ENCODE peak calls at places on chromosomes 6 and 20, in seven cellular contexts. One of them, this sample, is unnamed.
A peak's percentile ranks its signal among the peaks of the same experiment; 100 is the strongest.

GRCh38 chr6:31110825-31111582 is 1.4 kb downstream of the C6orf15 start:
- DNase-seq in transverse colon: no peak
- DNase-seq in HCT116: no peak
- DNase-seq in HL-60: no peak
- DNase-seq in GM23338: peak; percentile 47
- DNase-seq in sigmoid colon: no peak
- DNase-seq in spleen: peak; percentile 18
- DNase-seq in this sample: no peak

GRCh38 chr20:46400828-46401477 is 5.5 kb downstream of the ELMO2 start:
- DNase-seq in transverse colon: no peak
- DNase-seq in HCT116: no peak
- DNase-seq in HL-60: no peak
- DNase-seq in GM23338: peak; percentile 77
- DNase-seq in sigmoid colon: no peak
- DNase-seq in spleen: no peak
- DNase-seq in this sample: no peak

GRCh38 chr6:53042112-53042511 is 23.1 kb upstream of the FBXO9 start:
- DNase-seq in transverse colon: no peak
- DNase-seq in HCT116: peak; percentile 54
- DNase-seq in HL-60: no peak
- DNase-seq in GM23338: no peak
- DNase-seq in sigmoid colon: no peak
- DNase-seq in spleen: no peak
- DNase-seq in this sample: no peak

GRCh38 chr6:84422380-84422968 is 195.0 kb upstream of the CEP162 start:
- DNase-seq in transverse colon: peak; percentile 21
- DNase-seq in HCT116: peak; percentile 31
- DNase-seq in HL-60: no peak
- DNase-seq in GM23338: peak; percentile 83
- DNase-seq in sigmoid colon: no peak
- DNase-seq in spleen: no peak
- DNase-seq in this sample: no peak

GRCh38 chr6:159720708-159721107 is 6.6 kb upstream of the WTAP start:
- DNase-seq in transverse colon: no peak
- DNase-seq in HCT116: peak; percentile 42
- DNase-seq in HL-60: no peak
- DNase-seq in GM23338: peak; percentile 75
- DNase-seq in sigmoid colon: no peak
- DNase-seq in spleen: no peak
- DNase-seq in this sample: no peak

GRCh38 chr6:105986998-105987397 is 99.1 kb upstream of the PRDM1 start:
- DNase-seq in transverse colon: no peak
- DNase-seq in HCT116: no peak
- DNase-seq in HL-60: no peak
- DNase-seq in GM23338: no peak
- DNase-seq in sigmoid colon: no peak
- DNase-seq in spleen: no peak
- DNase-seq in this sample: no peak

GRCh38 chr20:62793757-62794006 is 2.6 kb upstream of the MRGBP start:
- DNase-seq in transverse colon: no peak
- DNase-seq in HCT116: no peak
- DNase-seq in HL-60: no peak
- DNase-seq in GM23338: no peak
- DNase-seq in sigmoid colon: no peak
- DNase-seq in spleen: no peak
- DNase-seq in this sample: no peak

GRCh38 chr6:69422474-69422873 is 374.3 kb downstream of the LMBRD1 start:
- DNase-seq in transverse colon: no peak
- DNase-seq in HCT116: no peak
- DNase-seq in HL-60: no peak
- DNase-seq in GM23338: peak; percentile 2
- DNase-seq in sigmoid colon: no peak
- DNase-seq in spleen: no peak
- DNase-seq in this sample: no peak

GRCh38 chr20:49868964-49869363 is 46.4 kb downstream of the SPATA2 start:
- DNase-seq in transverse colon: no peak
- DNase-seq in HCT116: no peak
- DNase-seq in HL-60: no peak
- DNase-seq in GM23338: no peak
- DNase-seq in sigmoid colon: no peak
- DNase-seq in spleen: no peak
- DNase-seq in this sample: no peak

GRCh38 chr6:38603492-38603891 is 36.2 kb downstream of the BTBD9 start:
- DNase-seq in transverse colon: no peak
- DNase-seq in HCT116: no peak
- DNase-seq in HL-60: no peak
- DNase-seq in GM23338: no peak
- DNase-seq in sigmoid colon: no peak
- DNase-seq in spleen: no peak
- DNase-seq in this sample: no peak

GRCh38 chr6:63816979-63817436 is 181.4 kb downstream of the PHF3 start:
- DNase-seq in transverse colon: no peak
- DNase-seq in HCT116: no peak
- DNase-seq in HL-60: no peak
- DNase-seq in GM23338: peak; percentile 68
- DNase-seq in sigmoid colon: no peak
- DNase-seq in spleen: no peak
- DNase-seq in this sample: no peak

GRCh38 chr20:60062431-60063336 is 104.5 kb downstream of the CDH26 start:
- DNase-seq in transverse colon: no peak
- DNase-seq in HCT116: no peak
- DNase-seq in HL-60: no peak
- DNase-seq in GM23338: no peak
- DNase-seq in sigmoid colon: peak; percentile 46
- DNase-seq in spleen: no peak
- DNase-seq in this sample: no peak

GRCh38 chr6:100176951-100177710 is 183.1 kb upstream of the MCHR2 start:
- DNase-seq in transverse colon: no peak
- DNase-seq in HCT116: no peak
- DNase-seq in HL-60: no peak
- DNase-seq in GM23338: no peak
- DNase-seq in sigmoid colon: no peak
- DNase-seq in spleen: no peak
- DNase-seq in this sample: no peak

GRCh38 chr20:43583982-43584432 is 6.7 kb upstream of the IFT52 start:
- DNase-seq in transverse colon: peak; percentile 24
- DNase-seq in HCT116: no peak
- DNase-seq in HL-60: peak; percentile 98
- DNase-seq in GM23338: no peak
- DNase-seq in sigmoid colon: no peak
- DNase-seq in spleen: peak; percentile 75
- DNase-seq in this sample: no peak

DNA sequence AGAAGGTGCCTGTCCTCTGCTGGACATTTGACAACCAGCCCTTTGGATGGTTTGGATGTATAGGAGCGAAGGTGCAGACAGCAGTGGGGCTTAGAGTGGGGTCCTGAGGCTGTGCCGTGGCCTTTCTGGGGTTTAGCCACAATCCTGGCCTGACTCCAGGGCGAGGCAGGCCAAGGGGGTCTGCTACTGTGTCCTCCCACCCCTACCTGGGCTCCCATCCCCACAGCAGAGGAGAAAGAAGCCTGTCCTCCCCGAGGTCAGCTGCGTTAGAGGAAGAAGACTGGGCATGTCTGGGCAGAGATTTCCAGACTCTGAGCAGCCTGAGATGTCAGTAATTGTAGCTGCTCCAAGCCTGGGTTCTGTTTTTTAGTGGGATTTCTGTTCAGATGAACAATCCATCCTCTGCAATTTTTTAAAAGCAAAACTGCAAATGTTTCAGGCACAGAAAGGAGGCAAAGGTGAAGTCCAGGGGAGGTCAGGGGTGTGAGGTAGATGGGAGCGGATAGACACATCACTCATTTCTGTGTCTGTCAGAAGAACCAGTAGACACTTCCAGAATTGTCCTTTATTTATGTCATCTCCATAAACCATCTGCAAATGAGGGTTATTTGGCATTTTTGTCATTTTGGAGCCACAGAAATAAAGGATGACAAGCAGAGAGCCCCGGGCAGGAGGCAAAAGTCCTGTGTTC is 1.3 kb upstream of the CDKN1A start:
- DNase-seq in transverse colon: no peak
- DNase-seq in HCT116: no peak
- DNase-seq in HL-60: no peak
- DNase-seq in GM23338: no peak
- DNase-seq in sigmoid colon: no peak
- DNase-seq in spleen: peak; percentile 39
- DNase-seq in this sample: no peak
- TF ChIP-seq POLR2AphosphoS5 in transverse colon: no peak
- TF ChIP-seq POLR2AphosphoS5 in HCT116: no peak
- TF ChIP-seq POLR2AphosphoS5 in HL-60: no peak
- TF ChIP-seq POLR2AphosphoS5 in GM23338: no peak
- TF ChIP-seq POLR2AphosphoS5 in sigmoid colon: no peak
- TF ChIP-seq POLR2AphosphoS5 in spleen: no peak
- TF ChIP-seq POLR2AphosphoS5 in this sample: no peak

DNA sequence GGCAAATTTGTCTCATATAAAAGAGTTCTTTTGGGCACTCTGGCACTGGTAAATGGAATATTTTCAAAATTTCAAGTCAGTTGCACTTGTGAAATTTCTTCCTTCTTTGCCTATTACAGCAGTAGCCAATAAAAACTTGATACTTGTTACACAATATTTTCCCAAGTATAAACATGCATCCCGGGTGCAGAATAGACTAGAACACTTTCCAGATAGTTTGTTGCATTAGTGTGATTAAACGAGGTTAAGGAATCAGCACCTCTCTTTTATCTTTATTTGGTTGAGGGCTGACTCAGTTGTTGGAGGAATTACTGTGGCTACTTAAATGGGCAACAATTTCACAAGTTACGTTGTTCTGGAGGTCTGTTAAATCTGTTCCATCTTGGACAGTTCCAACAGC is 467.5 kb downstream of the CDKAL1 start:
- DNase-seq in transverse colon: no peak
- DNase-seq in HCT116: no peak
- DNase-seq in HL-60: no peak
- DNase-seq in GM23338: no peak
- DNase-seq in sigmoid colon: no peak
- DNase-seq in spleen: no peak
- DNase-seq in this sample: no peak
- TF ChIP-seq POLR2AphosphoS5 in transverse colon: no peak
- TF ChIP-seq POLR2AphosphoS5 in HCT116: no peak
- TF ChIP-seq POLR2AphosphoS5 in HL-60: no peak
- TF ChIP-seq POLR2AphosphoS5 in GM23338: no peak
- TF ChIP-seq POLR2AphosphoS5 in sigmoid colon: no peak
- TF ChIP-seq POLR2AphosphoS5 in spleen: no peak
- TF ChIP-seq POLR2AphosphoS5 in this sample: no peak

DNA sequence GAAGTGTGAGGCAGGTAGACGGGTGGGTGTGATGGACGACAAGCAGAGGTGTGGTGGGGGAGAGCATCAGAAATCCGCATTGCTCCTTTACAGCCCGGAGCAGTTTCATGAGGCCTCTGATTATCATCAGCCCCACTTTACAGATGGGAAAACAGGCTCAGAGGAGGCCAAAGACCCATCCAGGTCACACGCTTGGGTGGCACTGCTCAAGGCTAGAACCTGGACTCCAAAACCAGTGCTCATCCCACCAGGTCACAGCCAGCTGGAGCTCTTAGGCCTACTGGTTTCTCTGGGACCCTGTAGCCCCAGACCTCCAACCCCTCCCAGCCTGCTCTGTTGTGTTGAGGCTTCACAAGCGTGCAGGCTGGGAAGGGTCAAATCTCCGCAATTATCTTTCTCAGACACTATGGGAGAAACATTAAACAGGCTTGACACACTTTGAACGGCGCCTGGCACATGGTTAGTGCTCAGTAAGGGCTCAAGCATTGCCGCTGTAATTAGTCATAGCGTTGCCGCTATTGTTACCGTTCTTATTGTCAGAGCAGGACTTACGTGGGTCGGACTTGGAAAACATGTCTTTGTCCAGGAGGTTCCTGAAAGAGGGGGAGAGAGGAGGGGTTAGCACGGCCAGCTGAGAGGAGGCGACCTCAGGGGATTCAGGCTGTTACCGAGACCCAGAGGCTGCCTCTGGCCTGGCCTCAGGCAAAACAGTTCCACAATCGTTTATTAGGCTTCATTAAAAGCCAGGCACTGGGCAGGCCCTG is 16.6 kb downstream of the CPNE5 start:
- DNase-seq in transverse colon: no peak
- DNase-seq in HCT116: no peak
- DNase-seq in HL-60: no peak
- DNase-seq in GM23338: no peak
- DNase-seq in sigmoid colon: no peak
- DNase-seq in spleen: no peak
- DNase-seq in this sample: no peak
- TF ChIP-seq POLR2AphosphoS5 in transverse colon: no peak
- TF ChIP-seq POLR2AphosphoS5 in HCT116: no peak
- TF ChIP-seq POLR2AphosphoS5 in HL-60: no peak
- TF ChIP-seq POLR2AphosphoS5 in GM23338: no peak
- TF ChIP-seq POLR2AphosphoS5 in sigmoid colon: no peak
- TF ChIP-seq POLR2AphosphoS5 in spleen: no peak
- TF ChIP-seq POLR2AphosphoS5 in this sample: no peak

DNA sequence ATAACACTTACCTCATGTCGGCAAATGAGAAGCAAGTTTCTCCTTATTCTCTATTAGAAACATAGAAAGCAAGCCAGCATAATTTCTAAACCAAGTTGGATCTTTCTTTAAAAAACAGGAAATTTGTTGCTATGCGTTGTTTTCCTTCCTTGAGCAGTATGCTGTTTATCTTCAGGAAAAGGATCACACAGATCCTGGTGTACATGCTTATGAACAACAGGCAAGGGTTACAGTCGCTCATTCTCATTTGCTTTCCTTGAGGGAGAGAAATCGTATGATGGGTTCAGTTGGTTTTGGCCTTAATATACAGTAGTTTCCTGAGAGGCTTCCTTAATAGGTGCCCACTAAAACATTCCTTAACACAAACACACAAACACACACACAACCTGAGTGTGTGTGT is 118.8 kb downstream of the FYN start:
- DNase-seq in transverse colon: no peak
- DNase-seq in HCT116: no peak
- DNase-seq in HL-60: no peak
- DNase-seq in GM23338: no peak
- DNase-seq in sigmoid colon: no peak
- DNase-seq in spleen: no peak
- DNase-seq in this sample: no peak
- TF ChIP-seq POLR2AphosphoS5 in transverse colon: no peak
- TF ChIP-seq POLR2AphosphoS5 in HCT116: no peak
- TF ChIP-seq POLR2AphosphoS5 in HL-60: no peak
- TF ChIP-seq POLR2AphosphoS5 in GM23338: no peak
- TF ChIP-seq POLR2AphosphoS5 in sigmoid colon: no peak
- TF ChIP-seq POLR2AphosphoS5 in spleen: no peak
- TF ChIP-seq POLR2AphosphoS5 in this sample: no peak

GRCh38 chr6:26097268-26097875 is 10.1 kb downstream of the HFE start:
- DNase-seq in transverse colon: peak; percentile 69
- DNase-seq in HCT116: peak; percentile 55
- DNase-seq in HL-60: peak; percentile 43
- DNase-seq in GM23338: peak; percentile 87
- DNase-seq in sigmoid colon: no peak
- DNase-seq in spleen: peak; percentile 78
- DNase-seq in this sample: peak; percentile 51
- TF ChIP-seq POLR2AphosphoS5 in transverse colon: no peak
- TF ChIP-seq POLR2AphosphoS5 in HCT116: no peak
- TF ChIP-seq POLR2AphosphoS5 in HL-60: no peak
- TF ChIP-seq POLR2AphosphoS5 in GM23338: no peak
- TF ChIP-seq POLR2AphosphoS5 in sigmoid colon: no peak
- TF ChIP-seq POLR2AphosphoS5 in spleen: no peak
- TF ChIP-seq POLR2AphosphoS5 in this sample: no peak

This sample was measured in breast epithelium.